ENCODE peak calls at places on chromosomes 2 and 18, in five cellular contexts. T is progenitor cell of endocrine pancreas, X is BJ, V is DMS79 treated with DMSO at 0.1 percent for 48 hours, D is SHP77 treated with DMSO at 0.1 percent for 48 hours. J is an unnamed sample.

GRCh38 chr18:52339891-52340371 is at the start of gene DCC:
- DNase-seq in T (peak), X (no peak), V (peak), D (no peak), J (peak)

GRCh38 chr2:238658820-238659219 is 189.1 kb upstream of the TWIST2 start:
- DNase-seq in V (no peak), T (no peak), X (no peak), D (no peak), J (no peak)

GRCh38 chr18:27713037-27713726 is 463.7 kb downstream of the CDH2 start:
- DNase-seq in T (no peak), X (no peak), V (peak), D (peak), J (no peak)

GRCh38 chr2:67650292-67651133 is 253.4 kb downstream of the ETAA1 start:
- DNase-seq in X (peak), V (no peak), D (peak), T (peak), J (peak)

GRCh38 chr18:13465476-13465875 is 246.9 kb downstream of the LDLRAD4 start:
- DNase-seq in V (no peak), X (no peak), T (no peak), D (no peak), J (no peak)

GRCh38 chr2:26883971-26884370 is 36.0 kb downstream of the DPYSL5 start:
- DNase-seq in V (peak), D (no peak), X (no peak), T (no peak), J (no peak)

GRCh38 chr2:105919826-105920225 is 175.1 kb downstream of the NCK2 start:
- DNase-seq in T (no peak), X (no peak), D (no peak), V (no peak), J (peak)

GRCh38 chr2:160390544-160391258 is 102.9 kb downstream of the RBMS1 start:
- DNase-seq in T (no peak), X (no peak), D (no peak), V (no peak), J (no peak)

GRCh38 chr2:70964596-70965386 is 13.6 kb upstream of the ANKRD53 start:
- DNase-seq in D (no peak), V (no peak), T (no peak), X (no peak), J (no peak)

GRCh38 chr2:127185093-127185492 is 35.0 kb downstream of the CYP27C1 start:
- DNase-seq in X (no peak), V (no peak), T (no peak), D (no peak), J (no peak)

GRCh38 chr2:68643011-68643873 is at the start of gene PROKR1:
- DNase-seq in T (peak), X (no peak), D (no peak), V (peak), J (no peak)

GRCh38 chr2:20723543-20723942 is 56.6 kb downstream of the GDF7 start:
- DNase-seq in X (peak), D (no peak), V (no peak), T (no peak), J (no peak)

GRCh38 chr18:49585781-49586663 is 24.2 kb downstream of the LIPG start:
- DNase-seq in V (no peak), D (peak), T (no peak), X (no peak), J (no peak)

GRCh38 chr2:131154071-131154531 is 49.0 kb downstream of the PLEKHB2 start:
- DNase-seq in T (peak), X (no peak), D (no peak), V (peak), J (peak)

GRCh38 chr2:221581986-221582385 is 9.9 kb upstream of the EPHA4 start:
- DNase-seq in T (no peak), V (no peak), X (no peak), D (no peak), J (no peak)

GRCh38 chr2:136356111-136357033 is 238.4 kb upstream of the CXCR4 start:
- DNase-seq in T (no peak), V (peak), X (no peak), D (no peak), J (no peak)

GRCh38 chr2:11097988-11098387 is 57.3 kb upstream of the SLC66A3 start:
- DNase-seq in V (no peak), D (no peak), T (no peak), X (no peak), J (no peak)

GRCh38 chr2:235230809-235231601 is 262.8 kb upstream of the AGAP1 start:
- DNase-seq in D (no peak), V (peak), X (no peak), T (no peak), J (no peak)

GRCh38 chr18:44080054-44080453 is 600.6 kb upstream of the SETBP1 start:
- DNase-seq in T (no peak), V (no peak), X (no peak), D (no peak), J (no peak)

GRCh38 chr2:180050246-180050645 is 43.1 kb upstream of the CWC22 start:
- DNase-seq in T (no peak), D (no peak), X (peak), V (no peak), J (no peak)

GRCh38 chr2:169034984-169035544 is 3.9 kb upstream of the ABCB11 start:
- DNase-seq in X (no peak), V (no peak), D (no peak), T (no peak), J (no peak)

GRCh38 chr2:9752441-9753275 is 90.6 kb upstream of the TAF1B start:
- DNase-seq in D (no peak), X (peak), T (no peak), V (no peak), J (peak)

GRCh38 chr2:55425449-55425848 is 5.8 kb upstream of the CCDC88A start:
- DNase-seq in V (no peak), D (no peak), T (no peak), X (peak), J (peak)

GRCh38 chr18:79507076-79507545 is 111.4 kb downstream of the NFATC1 start:
- DNase-seq in T (no peak), X (no peak), D (no peak), V (peak), J (no peak)

GRCh38 chr2:100178085-100178788 is 35.8 kb upstream of the AFF3 start:
- DNase-seq in T (no peak), X (no peak), V (no peak), D (no peak), J (peak)

GRCh38 chr2:162795312-162795711 is 43.3 kb downstream of the KCNH7 start:
- DNase-seq in V (no peak), T (no peak), D (no peak), X (no peak), J (no peak)

GRCh38 chr2:128433911-128434550 is 115.4 kb upstream of the HS6ST1 start:
- DNase-seq in V (no peak), X (no peak), D (no peak), T (no peak), J (no peak)

GRCh38 chr18:63177259-63177658 is 142.3 kb downstream of the BCL2 start:
- DNase-seq in D (no peak), T (no peak), V (peak), X (no peak), J (no peak)

GRCh38 chr2:11343626-11344341 is 652 bp downstream of the ROCK2 start:
- DNase-seq in D (peak), X (no peak), V (peak), T (peak), J (peak)

GRCh38 chr2:179543361-179543901 is 278.8 kb upstream of the SESTD1 start:
- DNase-seq in T (no peak), X (peak), V (peak), D (no peak), J (no peak)

GRCh38 chr2:84302513-84303412 is 156.3 kb downstream of the SUCLG1 start:
- DNase-seq in D (peak), T (peak), X (no peak), V (no peak), J (peak)

GRCh38 chr2:232349946-232350635 is 28.5 kb upstream of the ALPP start:
- DNase-seq in V (no peak), D (no peak), T (no peak), X (no peak), J (no peak)

GRCh38 chr2:176638167-176639015 is 369.1 kb downstream of the MTX2 start:
- DNase-seq in V (peak), T (peak), X (no peak), D (no peak), J (peak)

GRCh38 chr18:61973273-61974115 is 80.7 kb upstream of the RNF152 start:
- DNase-seq in X (no peak), V (no peak), T (no peak), D (no peak), J (no peak)

GRCh38 chr18:26545737-26546136 is 2.6 kb downstream of the KCTD1 start:
- DNase-seq in D (no peak), X (no peak), T (no peak), V (no peak), J (no peak)

GRCh38 chr2:55490554-55490953 is 29.0 kb upstream of the CFAP36 start:
- DNase-seq in V (peak), T (no peak), X (no peak), D (peak), J (peak)

J was measured in H4.